ENCODE peak calls at places on chromosomes 13 and 19, in nine cellular contexts. P is GM12864, Q is GM13977, J is cardiac muscle cell, E is suprapubic skin, I is endothelial cell, T is type B pancreatic cell, H is Peyer's patch, Z is ovary. D is an unnamed sample.

GRCh38 chr13:75345191-75345590 is 136.8 kb downstream of the TBC1D4 start:
- DNase-seq in Q (no peak), E (no peak), P (no peak), T (no peak), H (no peak), I (no peak), J (no peak), Z (no peak), D (no peak)

GRCh38 chr19:41016488-41017071 is 25.5 kb downstream of the CYP2B6 start:
- DNase-seq in P (no peak), J (no peak), T (no peak), Z (no peak), H (no peak), I (no peak), Q (no peak), E (no peak), D (no peak)

GRCh38 chr19:42246143-42246868 is 3.9 kb upstream of the GSK3A start:
- DNase-seq in T (no peak), J (peak; percentile 73), Q (no peak), E (peak; percentile 91), P (no peak), H (peak; percentile 80), I (peak; percentile 62), Z (peak; percentile 81), D (peak; percentile 82)

GRCh38 chr13:32951580-32951979 is 64.6 kb upstream of the KL start:
- DNase-seq in I (no peak), T (no peak), E (no peak), Q (no peak), J (no peak), Z (no peak), H (no peak), P (no peak), D (no peak)

GRCh38 chr19:7467009-7467989 is 21.5 kb downstream of the PEX11G start:
- DNase-seq in Z (no peak), J (no peak), H (no peak), Q (no peak), P (no peak), I (no peak), T (no peak), E (no peak), D (no peak)

GRCh38 chr13:23433171-23434153 is at the start of gene SACS:
- DNase-seq in H (no peak), Q (no peak), E (no peak), I (peak; percentile 43), J (peak; percentile 76), P (no peak), T (peak; percentile 73), Z (no peak), D (no peak)

GRCh38 chr13:71290963-71291937 is 575.8 kb downstream of the DACH1 start:
- DNase-seq in J (no peak), Z (peak; percentile 20), Q (no peak), P (peak; percentile 68), H (peak; percentile 61), E (no peak), I (no peak), T (no peak), D (peak; percentile 48)

GRCh38 chr19:3605361-3605760 is 1.3 kb downstream of the TBXA2R start:
- DNase-seq in P (no peak), H (no peak), E (no peak), J (no peak), I (no peak), T (no peak), Z (no peak), Q (no peak), D (no peak)

GRCh38 chr13:114148521-114148855 is 16.1 kb upstream of the RASA3 start:
- DNase-seq in H (peak; percentile 91), Z (no peak), J (no peak), E (no peak), T (no peak), P (peak; percentile 70), I (no peak), Q (peak; percentile 84), D (no peak)

DNA sequence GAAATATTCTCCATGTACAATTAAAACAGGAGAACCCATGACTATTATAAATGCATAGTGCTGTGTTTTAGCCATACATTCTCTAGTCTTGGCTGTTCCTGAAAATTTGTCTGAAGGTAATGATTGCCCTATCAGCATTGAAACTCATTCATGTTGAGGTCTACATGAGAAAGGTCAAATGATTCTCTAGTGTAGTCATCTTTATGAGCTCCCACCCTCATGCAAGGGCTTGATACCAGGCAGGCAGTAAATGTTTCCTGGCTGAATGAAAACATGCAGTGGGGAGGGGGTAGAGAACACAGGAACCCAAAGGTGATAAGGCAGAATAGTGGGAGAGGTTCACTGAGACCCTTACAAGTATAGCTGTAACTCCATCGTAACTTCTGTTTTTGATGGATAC is 424.3 kb downstream of the COG6 start:
- DNase-seq in J (no peak), Q (no peak), P (no peak), E (no peak), T (no peak), I (no peak), H (no peak), Z (no peak), D (no peak)
- TF ChIP-seq CTCF in J (no peak), Q (no peak), P (no peak), E (no peak), T (no peak), I (no peak), H (no peak), Z (no peak), D (no peak)

GRCh38 chr19:45152504-45153338 is 8.1 kb downstream of the NKPD1 start:
- DNase-seq in I (no peak), P (no peak), J (no peak), Z (peak; percentile 70), H (peak; percentile 68), T (no peak), Q (peak; percentile 75), E (no peak), D (no peak)
- TF ChIP-seq CTCF in I (no peak), P (no peak), J (no peak), Z (no peak), H (no peak), T (no peak), Q (peak; percentile 20), E (no peak), D (no peak)

GRCh38 chr13:41919741-41920487 is 41.0 kb downstream of the VWA8 start:
- DNase-seq in T (no peak), P (no peak), E (no peak), Q (no peak), Z (no peak), J (no peak), I (no peak), H (no peak), D (no peak)
- TF ChIP-seq CTCF in T (no peak), P (no peak), E (no peak), Q (no peak), Z (no peak), J (no peak), I (no peak), H (no peak), D (no peak)

GRCh38 chr19:20273951-20274578 is 107.1 kb downstream of the ZNF486 start:
- DNase-seq in P (no peak), Q (no peak), H (no peak), E (no peak), Z (no peak), J (no peak), T (no peak), I (no peak), D (no peak)

GRCh38 chr19:20276011-20276738 is 109.2 kb downstream of the ZNF486 start:
- DNase-seq in P (no peak), H (no peak), T (no peak), J (no peak), I (no peak), Q (no peak), Z (no peak), E (no peak), D (no peak)

GRCh38 chr19:20273376-20273775 is 106.4 kb downstream of the ZNF486 start:
- DNase-seq in Q (no peak), T (no peak), Z (no peak), E (no peak), I (no peak), H (no peak), P (no peak), J (no peak), D (no peak)

GRCh38 chr19:20279516-20279915 is 112.5 kb downstream of the ZNF486 start:
- DNase-seq in E (no peak), H (no peak), Z (no peak), J (no peak), P (no peak), Q (no peak), T (no peak), I (no peak), D (no peak)

GRCh38 chr19:20278342-20278741 is 111.3 kb downstream of the ZNF486 start:
- DNase-seq in E (no peak), H (no peak), Z (peak; percentile 27), T (no peak), J (no peak), I (peak; percentile 47), Q (peak; percentile 11), P (no peak), D (peak; percentile 30)
- TF ChIP-seq CTCF in E (no peak), H (peak; percentile 44), Z (no peak), T (peak; percentile 71), J (no peak), I (peak; percentile 83), Q (peak; percentile 53), P (peak; percentile 29), D (peak; percentile 33)

DNA sequence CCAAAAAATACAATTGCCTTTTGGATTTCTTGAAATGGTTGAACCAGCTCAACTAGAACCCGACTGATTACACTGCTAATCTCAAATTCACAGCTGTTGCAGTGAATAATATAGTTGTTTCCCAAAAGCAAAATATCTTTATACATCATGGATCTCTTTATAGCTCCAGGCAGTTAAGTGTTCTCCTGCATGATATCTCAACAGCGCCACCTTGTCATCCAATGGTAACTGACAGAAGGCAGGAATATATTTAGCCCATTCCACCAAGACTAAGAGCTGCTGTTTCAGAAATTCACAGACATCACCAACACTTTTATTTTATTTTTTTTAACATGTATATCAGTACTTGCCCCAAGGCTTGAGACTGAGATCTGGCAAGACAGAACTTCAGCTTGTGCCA is 1141.0 kb upstream of the PRR20A start:
- DNase-seq in H (no peak), Q (no peak), Z (no peak), J (peak; percentile 35), E (no peak), P (no peak), T (no peak), I (peak; percentile 9), D (peak; percentile 17)
- TF ChIP-seq CTCF in H (no peak), Q (no peak), Z (no peak), J (no peak), E (no peak), P (no peak), T (peak; percentile 31), I (no peak), D (no peak)

DNA sequence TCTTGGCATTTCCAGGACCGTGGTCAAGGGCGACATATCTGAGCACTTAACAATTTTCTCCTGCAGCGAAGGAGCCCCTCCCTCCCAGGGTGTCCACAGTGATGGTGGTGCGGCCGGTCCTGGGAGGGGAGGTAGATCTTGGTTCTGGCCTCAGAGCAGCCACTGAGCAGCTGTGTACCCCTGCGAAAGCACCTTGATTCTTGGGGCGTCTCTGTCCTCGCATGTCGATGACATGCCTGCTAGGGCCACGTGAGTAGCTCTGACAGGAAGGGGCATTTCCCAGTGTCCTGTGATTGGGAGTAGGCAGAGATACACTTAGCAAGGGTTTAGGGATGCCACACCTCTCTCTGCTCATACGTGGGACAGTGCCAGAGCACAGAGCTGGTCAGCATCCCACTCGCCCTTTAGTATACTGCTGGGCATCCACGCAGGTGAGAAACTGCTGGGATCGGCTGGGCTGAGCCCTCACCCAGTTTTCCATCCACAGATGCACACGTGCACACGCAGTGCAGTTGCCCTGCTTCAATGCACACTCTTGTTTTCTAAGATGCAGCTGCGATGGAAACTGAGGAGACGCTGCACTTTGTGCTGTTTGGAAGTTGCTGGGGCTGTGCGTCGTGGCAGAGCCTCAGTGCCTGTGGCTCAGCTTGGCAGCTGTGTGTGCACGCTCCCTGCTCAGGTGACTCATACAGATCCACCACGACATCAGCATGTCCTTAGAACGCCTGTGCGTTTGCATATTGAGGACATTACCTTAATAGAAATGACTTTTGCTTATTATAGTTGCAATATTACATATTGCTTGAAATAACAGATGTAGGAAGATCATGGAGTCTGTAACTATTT is 66.8 kb downstream of the TEX29 start:
- DNase-seq in Z (no peak), H (peak; percentile 22), E (no peak), I (no peak), P (no peak), Q (no peak), J (no peak), T (peak; percentile 54), D (no peak)
- TF ChIP-seq CTCF in Z (no peak), H (no peak), E (no peak), I (no peak), P (no peak), Q (no peak), J (no peak), T (no peak), D (no peak)